ENCODE peak calls at places on chromosomes 16 and 17, in four cellular contexts. V, D, M and F are unnamed samples.

GRCh38 chr17:74274703-74275340 is 788 bp downstream of the DNAI2 start:
- DNase-seq in M (no peak), V (no peak), D (no peak), F (no peak)

GRCh38 chr17:39623356-39623950 is 3.3 kb upstream of the PPP1R1B start:
- DNase-seq in M (peak; percentile 68), D (peak; percentile 78), V (peak; percentile 98), F (no peak)

GRCh38 chr17:81256616-81257015 is 17.5 kb downstream of the NDUFAF8 start:
- DNase-seq in V (no peak), D (no peak), M (no peak), F (no peak)

GRCh38 chr17:3894927-3895343 is 2.1 kb upstream of the CAMKK1 start:
- DNase-seq in M (no peak), V (no peak), D (no peak), F (no peak)

GRCh38 chr16:20263138-20263855 is 64.0 kb downstream of the GP2 start:
- DNase-seq in D (no peak), V (no peak), M (no peak), F (no peak)

GRCh38 chr16:89446136-89446974 is 44.0 kb downstream of the ANKRD11 start:
- DNase-seq in V (no peak), D (no peak), M (no peak), F (no peak)

GRCh38 chr16:77298638-77299360 is 99.6 kb downstream of the SYCE1L start:
- DNase-seq in D (no peak), M (no peak), V (no peak), F (no peak)

GRCh38 chr16:88681709-88682451 is 4.4 kb downstream of the SNAI3 start:
- DNase-seq in M (no peak), V (no peak), D (no peak), F (no peak)

GRCh38 chr16:23081675-23082119 is 67.6 kb downstream of the USP31 start:
- DNase-seq in D (no peak), V (no peak), M (no peak), F (no peak)

GRCh38 chr17:72879877-72880276 is 212.6 kb downstream of the SLC39A11 start:
- DNase-seq in M (no peak), D (no peak), V (no peak), F (no peak)

GRCh38 chr16:59213952-59214351 is 479.8 kb upstream of the GOT2 start:
- DNase-seq in D (no peak), V (no peak), M (no peak), F (no peak)

GRCh38 chr16:30112197-30113030 is 923 bp downstream of the GDPD3 start:
- DNase-seq in D (peak; percentile 68), V (peak; percentile 94), M (no peak), F (no peak)

GRCh38 chr16:77307764-77308561 is 108.8 kb downstream of the SYCE1L start:
- DNase-seq in D (no peak), V (no peak), M (no peak), F (no peak)

GRCh38 chr17:79874329-79874981 is 35.2 kb upstream of the CBX4 start:
- DNase-seq in M (no peak), D (peak; percentile 58), V (peak; percentile 72), F (no peak)

GRCh38 chr17:6304894-6305612 is 129.9 kb downstream of the AIPL1 start:
- DNase-seq in M (no peak), V (no peak), D (no peak), F (no peak)

GRCh38 chr17:50354198-50354597 is 8.3 kb downstream of the XYLT2 start:
- DNase-seq in V (no peak), M (no peak), D (no peak), F (no peak)

GRCh38 chr17:50353600-50354195 is 7.8 kb downstream of the XYLT2 start:
- DNase-seq in D (no peak), M (no peak), V (peak; percentile 35), F (no peak)

GRCh38 chr17:50355336-50355700 is 9.4 kb downstream of the XYLT2 start:
- DNase-seq in V (peak; percentile 46), M (no peak), D (no peak), F (no peak)

GRCh38 chr17:50355701-50356341 is 9.9 kb downstream of the XYLT2 start:
- DNase-seq in D (no peak), M (no peak), V (peak; percentile 40), F (no peak)

DNA sequence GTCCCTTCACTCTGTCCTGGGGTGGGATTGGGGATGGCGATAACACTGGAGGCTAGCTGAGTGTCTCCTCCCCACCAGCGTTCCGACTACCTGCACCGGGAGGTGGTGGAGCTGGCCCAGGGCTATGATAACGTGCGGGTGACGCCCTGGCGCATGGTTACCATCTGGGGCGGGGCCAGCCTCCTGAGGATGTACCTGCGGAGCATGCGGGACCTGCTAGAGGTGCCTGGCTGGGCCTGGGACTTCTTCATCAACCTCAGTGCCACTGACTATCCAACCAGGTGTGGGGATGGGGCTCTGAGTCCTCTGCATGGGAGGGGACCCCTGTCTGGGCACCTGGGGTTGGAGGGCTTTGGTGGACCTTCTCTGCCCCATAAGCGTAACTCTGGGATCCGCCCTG is 8.8 kb downstream of the XYLT2 start:
- DNase-seq in M (no peak), D (no peak), V (peak; percentile 45), F (no peak)
- H3K36me3 ChIP-seq in M (peaks cover 81% of the 10 kb centered on the region), D (no peaks in the 10 kb centered on the region), V (peaks cover 61% of the 10 kb centered on the region), F (peaks cover 44% of the 10 kb centered on the region)

DNA sequence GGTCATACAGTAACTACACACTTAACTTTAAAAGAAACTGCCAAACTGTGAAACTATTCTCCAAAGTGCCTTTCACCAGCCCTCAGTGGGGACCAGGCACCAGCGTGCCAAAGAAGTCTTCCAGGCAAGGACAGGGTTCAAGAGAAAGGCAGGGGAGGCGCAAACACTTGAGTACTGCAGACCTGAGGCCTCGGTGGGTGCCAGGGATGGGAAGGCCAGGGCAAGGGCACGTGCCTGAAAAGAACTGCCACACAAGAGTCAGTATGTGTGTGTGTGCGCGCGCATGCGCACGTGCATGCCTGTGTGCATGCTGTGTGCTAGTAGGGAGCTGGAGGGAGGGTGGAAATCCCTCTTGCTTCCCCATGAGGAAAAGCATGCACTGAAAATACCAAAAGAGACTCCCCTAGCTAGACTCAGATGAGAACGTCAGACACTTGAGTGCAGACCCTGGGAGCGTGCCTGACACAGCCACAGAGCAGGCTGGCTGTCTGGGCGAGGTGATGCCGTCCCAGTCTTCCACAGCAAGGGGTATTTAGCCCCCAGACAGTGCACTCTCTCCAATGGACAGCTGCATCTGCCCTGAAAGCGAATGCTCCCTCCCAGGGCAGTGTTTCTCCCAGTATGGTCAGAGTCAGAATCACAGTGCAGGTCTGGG is 40.1 kb upstream of the GSG1L start:
- DNase-seq in M (no peak), D (no peak), V (no peak), F (no peak)
- H3K36me3 ChIP-seq in M (peaks cover 99% of the 10 kb centered on the region), D (no peaks in the 10 kb centered on the region), V (peaks cover 76% of the 10 kb centered on the region), F (peaks cover 44% of the 10 kb centered on the region)

GRCh38 chr16:85661131-85662035 is 27.4 kb downstream of the GINS2 start:
- DNase-seq in D (no peak), M (no peak), V (no peak), F (no peak)
- H3K36me3 ChIP-seq in D (no peaks in the 10 kb centered on the region), M (peaks cover 85% of the 10 kb centered on the region), V (peaks cover 94% of the 10 kb centered on the region), F (peaks cover 68% of the 10 kb centered on the region)

GRCh38 chr17:41913798-41914197 is 5.0 kb downstream of the ACLY start:
- DNase-seq in M (no peak), D (no peak), V (peak; percentile 88), F (no peak)

GRCh38 chr17:41915020-41915419 is 3.7 kb downstream of the ACLY start:
- DNase-seq in M (no peak), V (no peak), D (no peak), F (no peak)

GRCh38 chr17:41917192-41917591 is 1.6 kb downstream of the ACLY start:
- DNase-seq in D (peak; percentile 29), M (no peak), V (no peak), F (no peak)

GRCh38 chr17:41914358-41914766 is 4.4 kb downstream of the ACLY start:
- DNase-seq in V (no peak), D (peak; percentile 46), M (no peak), F (no peak)

GRCh38 chr17:41915566-41915965 is 3.2 kb downstream of the ACLY start:
- DNase-seq in M (no peak), D (no peak), V (no peak), F (no peak)
- H3K36me3 ChIP-seq in M (peaks cover 71% of the 10 kb centered on the region), D (no peaks in the 10 kb centered on the region), V (peaks cover 31% of the 10 kb centered on the region), F (peaks cover 29% of the 10 kb centered on the region)

GRCh38 chr16:51376080-51376479 is 225.0 kb upstream of the SALL1 start:
- DNase-seq in V (peak; percentile 33), D (no peak), M (no peak), F (no peak)
- H3K36me3 ChIP-seq in V (no peaks in the 10 kb centered on the region), D (no peaks in the 10 kb centered on the region), M (no peaks in the 10 kb centered on the region), F (no peaks in the 10 kb centered on the region)

GRCh38 chr16:1731073-1731472 is 25.1 kb downstream of the MAPK8IP3 start:
- DNase-seq in M (no peak), V (no peak), D (no peak), F (no peak)

GRCh38 chr16:1731603-1732002 is 25.6 kb downstream of the MAPK8IP3 start:
- DNase-seq in D (no peak), V (no peak), M (no peak), F (no peak)

GRCh38 chr16:1734123-1734522 is 28.1 kb downstream of the MAPK8IP3 start:
- DNase-seq in V (no peak), M (no peak), D (no peak), F (no peak)

GRCh38 chr16:1729445-1729844 is 23.4 kb downstream of the MAPK8IP3 start:
- DNase-seq in D (no peak), M (no peak), V (no peak), F (no peak)

GRCh38 chr16:1732071-1732470 is 26.1 kb downstream of the MAPK8IP3 start:
- DNase-seq in V (no peak), M (no peak), D (no peak), F (no peak)
- H3K36me3 ChIP-seq in V (peaks cover 15% of the 10 kb centered on the region), M (peaks cover 74% of the 10 kb centered on the region), D (no peaks in the 10 kb centered on the region), F (peaks cover 13% of the 10 kb centered on the region)